ENCODE peak calls at places on chromosomes 4 and X, in six cellular contexts. One of them, this sample, is unnamed.

GRCh38 chr4:107757860-107758476 is 37.9 kb upstream of the PAPSS1 start:
- DNase-seq in left ventricle myocardium inferior: no peak
- DNase-seq in small intestine: peak; percentile 40
- DNase-seq in BJ: no peak
- DNase-seq in astrocyte of the cerebellum: peak; percentile 13
- DNase-seq in neural progenitor cell: peak; percentile 17
- DNase-seq in this sample: no peak

GRCh38 chr4:141121768-141122415 is 11.4 kb downstream of the RNF150 start:
- DNase-seq in astrocyte of the cerebellum: no peak
- DNase-seq in neural progenitor cell: no peak
- DNase-seq in left ventricle myocardium inferior: no peak
- DNase-seq in small intestine: no peak
- DNase-seq in BJ: no peak
- DNase-seq in this sample: no peak

GRCh38 chr4:56511098-56511497 is 5.5 kb downstream of the ARL9 start:
- DNase-seq in left ventricle myocardium inferior: no peak
- DNase-seq in neural progenitor cell: no peak
- DNase-seq in astrocyte of the cerebellum: no peak
- DNase-seq in BJ: no peak
- DNase-seq in small intestine: no peak
- DNase-seq in this sample: no peak

GRCh38 chrX:54807524-54808108 is at the start of gene MAGED2:
- DNase-seq in small intestine: no peak
- DNase-seq in left ventricle myocardium inferior: peak; percentile 25
- DNase-seq in astrocyte of the cerebellum: no peak
- DNase-seq in BJ: no peak
- DNase-seq in neural progenitor cell: peak; percentile 56
- DNase-seq in this sample: peak; percentile 67

GRCh38 chrX:110182362-110182761 is 135.5 kb downstream of the AMMECR1 start:
- DNase-seq in left ventricle myocardium inferior: no peak
- DNase-seq in small intestine: no peak
- DNase-seq in astrocyte of the cerebellum: no peak
- DNase-seq in BJ: no peak
- DNase-seq in neural progenitor cell: no peak
- DNase-seq in this sample: no peak

GRCh38 chrX:39162322-39162721 is 361.1 kb downstream of the MID1IP1 start:
- DNase-seq in BJ: no peak
- DNase-seq in small intestine: peak; percentile 61
- DNase-seq in left ventricle myocardium inferior: peak; percentile 14
- DNase-seq in astrocyte of the cerebellum: no peak
- DNase-seq in neural progenitor cell: peak; percentile 54
- DNase-seq in this sample: peak; percentile 77

GRCh38 chrX:119292445-119292844 is 56.4 kb downstream of the PGRMC1 start:
- DNase-seq in left ventricle myocardium inferior: no peak
- DNase-seq in neural progenitor cell: peak; percentile 9
- DNase-seq in small intestine: peak; percentile 2
- DNase-seq in astrocyte of the cerebellum: no peak
- DNase-seq in BJ: no peak
- DNase-seq in this sample: peak; percentile 13

GRCh38 chrX:24117288-24117687 is 32.2 kb upstream of the ZFX start:
- DNase-seq in neural progenitor cell: no peak
- DNase-seq in left ventricle myocardium inferior: no peak
- DNase-seq in small intestine: no peak
- DNase-seq in BJ: peak; percentile 39
- DNase-seq in astrocyte of the cerebellum: peak; percentile 44
- DNase-seq in this sample: no peak

GRCh38 chrX:47649302-47649701 is 1.1 kb downstream of the ELK1 start:
- DNase-seq in neural progenitor cell: no peak
- DNase-seq in astrocyte of the cerebellum: no peak
- DNase-seq in left ventricle myocardium inferior: no peak
- DNase-seq in small intestine: no peak
- DNase-seq in BJ: no peak
- DNase-seq in this sample: no peak

GRCh38 chr4:155582971-155583437 is 83.6 kb upstream of the GUCY1A1 start:
- DNase-seq in BJ: no peak
- DNase-seq in small intestine: no peak
- DNase-seq in astrocyte of the cerebellum: no peak
- DNase-seq in left ventricle myocardium inferior: no peak
- DNase-seq in neural progenitor cell: no peak
- DNase-seq in this sample: no peak

GRCh38 chr4:27484216-27484615 is 623.6 kb downstream of the STIM2 start:
- DNase-seq in BJ: no peak
- DNase-seq in left ventricle myocardium inferior: no peak
- DNase-seq in astrocyte of the cerebellum: no peak
- DNase-seq in neural progenitor cell: no peak
- DNase-seq in small intestine: no peak
- DNase-seq in this sample: no peak

GRCh38 chr4:32207456-32207855 is 1487.3 kb downstream of the PCDH7 start:
- DNase-seq in BJ: no peak
- DNase-seq in astrocyte of the cerebellum: no peak
- DNase-seq in left ventricle myocardium inferior: no peak
- DNase-seq in neural progenitor cell: no peak
- DNase-seq in small intestine: no peak
- DNase-seq in this sample: no peak

GRCh38 chr4:44984083-44984482 is 257.7 kb upstream of the GNPDA2 start:
- DNase-seq in left ventricle myocardium inferior: no peak
- DNase-seq in small intestine: no peak
- DNase-seq in neural progenitor cell: no peak
- DNase-seq in BJ: no peak
- DNase-seq in astrocyte of the cerebellum: no peak
- DNase-seq in this sample: no peak

GRCh38 chr4:26152051-26152450 is 168.8 kb upstream of the RBPJ start:
- DNase-seq in neural progenitor cell: no peak
- DNase-seq in BJ: no peak
- DNase-seq in astrocyte of the cerebellum: no peak
- DNase-seq in left ventricle myocardium inferior: no peak
- DNase-seq in small intestine: no peak
- DNase-seq in this sample: no peak

GRCh38 chr4:27397886-27398285 is 537.2 kb downstream of the STIM2 start:
- DNase-seq in BJ: peak; percentile 96
- DNase-seq in left ventricle myocardium inferior: no peak
- DNase-seq in astrocyte of the cerebellum: peak; percentile 51
- DNase-seq in neural progenitor cell: no peak
- DNase-seq in small intestine: no peak
- DNase-seq in this sample: no peak

GRCh38 chrX:54427837-54428424 is 12.3 kb upstream of the TSR2 start:
- DNase-seq in neural progenitor cell: no peak
- DNase-seq in BJ: no peak
- DNase-seq in left ventricle myocardium inferior: no peak
- DNase-seq in small intestine: peak; percentile 39
- DNase-seq in astrocyte of the cerebellum: no peak
- DNase-seq in this sample: no peak

GRCh38 chrX:76850851-76851250 is 423.3 kb downstream of the MAGEE1 start:
- DNase-seq in neural progenitor cell: peak; percentile 13
- DNase-seq in left ventricle myocardium inferior: no peak
- DNase-seq in small intestine: no peak
- DNase-seq in BJ: no peak
- DNase-seq in astrocyte of the cerebellum: no peak
- DNase-seq in this sample: peak; percentile 8

GRCh38 chr4:176123710-176124407 is 58.2 kb downstream of the WDR17 start:
- DNase-seq in BJ: no peak
- DNase-seq in small intestine: peak; percentile 18
- DNase-seq in neural progenitor cell: peak; percentile 72
- DNase-seq in astrocyte of the cerebellum: no peak
- DNase-seq in left ventricle myocardium inferior: no peak
- DNase-seq in this sample: peak; percentile 25

GRCh38 chrX:80817002-80817401 is 7.3 kb upstream of the BRWD3 start:
- DNase-seq in small intestine: no peak
- DNase-seq in left ventricle myocardium inferior: no peak
- DNase-seq in neural progenitor cell: no peak
- DNase-seq in BJ: no peak
- DNase-seq in astrocyte of the cerebellum: no peak
- DNase-seq in this sample: no peak

GRCh38 chrX:72475952-72476668 is 96.5 kb downstream of the HDAC8 start:
- DNase-seq in astrocyte of the cerebellum: no peak
- DNase-seq in small intestine: no peak
- DNase-seq in neural progenitor cell: no peak
- DNase-seq in left ventricle myocardium inferior: no peak
- DNase-seq in BJ: no peak
- DNase-seq in this sample: no peak

GRCh38 chr4:120709986-120710385 is 212.5 kb downstream of the PRDM5 start:
- DNase-seq in BJ: peak; percentile 35
- DNase-seq in left ventricle myocardium inferior: no peak
- DNase-seq in small intestine: no peak
- DNase-seq in neural progenitor cell: no peak
- DNase-seq in astrocyte of the cerebellum: no peak
- DNase-seq in this sample: no peak

DNA sequence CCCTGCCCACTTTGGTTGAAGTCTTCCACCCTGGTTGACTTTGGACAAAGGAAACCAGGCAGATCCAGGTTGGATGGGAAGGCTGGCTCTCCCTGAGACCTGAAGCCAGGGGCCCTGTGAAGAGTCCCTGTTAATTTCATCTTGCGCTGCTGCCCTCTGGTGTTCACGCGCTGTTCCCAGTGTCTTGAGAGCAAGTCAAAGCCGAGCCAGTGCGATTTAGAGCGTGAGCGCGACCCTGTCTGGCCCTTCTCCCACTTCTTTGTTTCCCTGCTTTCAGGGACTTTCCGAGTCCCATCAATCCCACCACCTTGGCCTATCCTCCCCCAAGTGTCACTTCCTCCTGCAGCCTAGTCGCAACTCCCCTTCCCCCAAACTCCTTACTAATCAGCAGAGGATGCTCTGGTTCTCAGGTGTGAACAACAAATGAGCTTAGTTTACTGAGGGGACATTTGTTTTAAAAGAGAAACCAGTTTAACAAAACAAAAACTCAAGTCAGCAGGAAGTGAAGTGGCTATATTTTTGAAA is 25.8 kb upstream of the CHRNA9 start:
- DNase-seq in small intestine: peak; percentile 87
- DNase-seq in astrocyte of the cerebellum: peak; percentile 78
- DNase-seq in neural progenitor cell: peak; percentile 93
- DNase-seq in left ventricle myocardium inferior: peak; percentile 84
- DNase-seq in BJ: no peak
- DNase-seq in this sample: peak; percentile 67
- H3K4me3 ChIP-seq in small intestine: no peak overlapping the region
- H3K4me3 ChIP-seq in astrocyte of the cerebellum: no peak overlapping the region
- H3K4me3 ChIP-seq in neural progenitor cell: no peak overlapping the region
- H3K4me3 ChIP-seq in left ventricle myocardium inferior: no peak overlapping the region
- H3K4me3 ChIP-seq in BJ: no peak overlapping the region
- H3K4me3 ChIP-seq in this sample: no peak overlapping the region

DNA sequence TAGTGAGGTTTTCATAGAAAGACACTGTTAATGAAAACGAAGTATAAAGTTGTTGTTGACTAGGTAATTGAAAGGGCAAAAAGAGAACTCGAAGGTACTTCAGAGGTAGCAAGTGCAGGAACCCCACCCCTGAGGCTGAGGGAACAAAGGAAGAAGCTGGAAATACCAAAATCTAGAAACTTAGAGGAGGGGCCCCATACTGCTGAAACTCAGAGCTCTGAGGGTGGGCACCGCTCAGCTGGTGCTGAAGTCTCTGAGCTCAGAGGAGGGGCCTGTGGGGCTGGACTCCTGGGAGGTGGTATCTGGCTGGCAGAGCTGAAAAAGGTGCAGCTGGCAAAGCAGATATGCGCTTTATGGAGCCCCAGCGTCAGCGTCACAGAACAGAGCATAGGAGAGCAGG is 152.1 kb upstream of the RPS6KA3 start:
- DNase-seq in left ventricle myocardium inferior: no peak
- DNase-seq in small intestine: no peak
- DNase-seq in BJ: no peak
- DNase-seq in neural progenitor cell: no peak
- DNase-seq in astrocyte of the cerebellum: no peak
- DNase-seq in this sample: no peak
- H3K4me3 ChIP-seq in left ventricle myocardium inferior: no peak overlapping the region
- H3K4me3 ChIP-seq in small intestine: no peak overlapping the region
- H3K4me3 ChIP-seq in BJ: no peak overlapping the region
- H3K4me3 ChIP-seq in neural progenitor cell: no peak overlapping the region
- H3K4me3 ChIP-seq in astrocyte of the cerebellum: no peak overlapping the region
- H3K4me3 ChIP-seq in this sample: no peak overlapping the region

GRCh38 chrX:17830211-17830610 is 30.9 kb downstream of the RAI2 start:
- DNase-seq in BJ: no peak
- DNase-seq in small intestine: no peak
- DNase-seq in left ventricle myocardium inferior: no peak
- DNase-seq in neural progenitor cell: no peak
- DNase-seq in astrocyte of the cerebellum: no peak
- DNase-seq in this sample: no peak
- H3K4me3 ChIP-seq in BJ: no peak overlapping the region
- H3K4me3 ChIP-seq in small intestine: no peak overlapping the region
- H3K4me3 ChIP-seq in left ventricle myocardium inferior: no peak overlapping the region
- H3K4me3 ChIP-seq in neural progenitor cell: no peak overlapping the region
- H3K4me3 ChIP-seq in astrocyte of the cerebellum: no peak overlapping the region
- H3K4me3 ChIP-seq in this sample: no peak overlapping the region

GRCh38 chr4:143400082-143400481 is 63.4 kb downstream of the GAB1 start:
- DNase-seq in left ventricle myocardium inferior: no peak
- DNase-seq in BJ: no peak
- DNase-seq in astrocyte of the cerebellum: no peak
- DNase-seq in small intestine: no peak
- DNase-seq in neural progenitor cell: no peak
- DNase-seq in this sample: no peak

GRCh38 chr4:143397335-143397734 is 60.7 kb downstream of the GAB1 start:
- DNase-seq in astrocyte of the cerebellum: no peak
- DNase-seq in neural progenitor cell: no peak
- DNase-seq in small intestine: no peak
- DNase-seq in left ventricle myocardium inferior: no peak
- DNase-seq in BJ: no peak
- DNase-seq in this sample: no peak

GRCh38 chr4:143397887-143398286 is 61.2 kb downstream of the GAB1 start:
- DNase-seq in astrocyte of the cerebellum: no peak
- DNase-seq in BJ: no peak
- DNase-seq in left ventricle myocardium inferior: no peak
- DNase-seq in neural progenitor cell: no peak
- DNase-seq in small intestine: no peak
- DNase-seq in this sample: no peak

GRCh38 chr4:143396695-143397094 is 60.0 kb downstream of the GAB1 start:
- DNase-seq in small intestine: no peak
- DNase-seq in left ventricle myocardium inferior: no peak
- DNase-seq in neural progenitor cell: no peak
- DNase-seq in BJ: no peak
- DNase-seq in astrocyte of the cerebellum: no peak
- DNase-seq in this sample: no peak

GRCh38 chr4:143399113-143399949 is 62.7 kb downstream of the GAB1 start:
- DNase-seq in astrocyte of the cerebellum: no peak
- DNase-seq in small intestine: peak; percentile 71
- DNase-seq in left ventricle myocardium inferior: no peak
- DNase-seq in BJ: no peak
- DNase-seq in neural progenitor cell: peak; percentile 54
- DNase-seq in this sample: no peak
- H3K4me3 ChIP-seq in astrocyte of the cerebellum: no peak overlapping the region
- H3K4me3 ChIP-seq in small intestine: no peak overlapping the region
- H3K4me3 ChIP-seq in left ventricle myocardium inferior: no peak overlapping the region
- H3K4me3 ChIP-seq in BJ: no peak overlapping the region
- H3K4me3 ChIP-seq in neural progenitor cell: no peak overlapping the region
- H3K4me3 ChIP-seq in this sample: no peak overlapping the region

GRCh38 chr4:3657917-3658913 is 108.0 kb upstream of the ADRA2C start:
- DNase-seq in left ventricle myocardium inferior: peak; percentile 28
- DNase-seq in small intestine: no peak
- DNase-seq in neural progenitor cell: no peak
- DNase-seq in BJ: peak; percentile 69
- DNase-seq in astrocyte of the cerebellum: no peak
- DNase-seq in this sample: no peak
- H3K4me3 ChIP-seq in left ventricle myocardium inferior: no peak overlapping the region
- H3K4me3 ChIP-seq in small intestine: no peak overlapping the region
- H3K4me3 ChIP-seq in neural progenitor cell: no peak overlapping the region
- H3K4me3 ChIP-seq in BJ: no peak overlapping the region
- H3K4me3 ChIP-seq in astrocyte of the cerebellum: no peak overlapping the region
- H3K4me3 ChIP-seq in this sample: no peak overlapping the region

GRCh38 chr4:184732126-184732525 is 1.8 kb downstream of the CENPU start:
- DNase-seq in astrocyte of the cerebellum: no peak
- DNase-seq in neural progenitor cell: no peak
- DNase-seq in BJ: no peak
- DNase-seq in small intestine: no peak
- DNase-seq in left ventricle myocardium inferior: no peak
- DNase-seq in this sample: no peak
- H3K4me3 ChIP-seq in astrocyte of the cerebellum: no peak overlapping the region
- H3K4me3 ChIP-seq in neural progenitor cell: peak overlapping the region; percentile 72
- H3K4me3 ChIP-seq in BJ: no peak overlapping the region
- H3K4me3 ChIP-seq in small intestine: no peak overlapping the region
- H3K4me3 ChIP-seq in left ventricle myocardium inferior: no peak overlapping the region
- H3K4me3 ChIP-seq in this sample: no peak overlapping the region

GRCh38 chr4:86973668-86974067 is 38.9 kb downstream of the AFF1 start:
- DNase-seq in neural progenitor cell: no peak
- DNase-seq in astrocyte of the cerebellum: no peak
- DNase-seq in left ventricle myocardium inferior: no peak
- DNase-seq in BJ: no peak
- DNase-seq in small intestine: no peak
- DNase-seq in this sample: no peak
- H3K4me3 ChIP-seq in neural progenitor cell: no peak overlapping the region
- H3K4me3 ChIP-seq in astrocyte of the cerebellum: no peak overlapping the region
- H3K4me3 ChIP-seq in left ventricle myocardium inferior: no peak overlapping the region
- H3K4me3 ChIP-seq in BJ: no peak overlapping the region
- H3K4me3 ChIP-seq in small intestine: no peak overlapping the region
- H3K4me3 ChIP-seq in this sample: no peak overlapping the region

This sample was measured in H7.